ENCODE peak calls at places on chromosomes 16 and 17, in four cellular contexts. One of them, this sample, is unnamed.

GRCh38 chr16:87042551-87043272 is 274.5 kb downstream of the C16orf95 start:
- DNase-seq in GM12878: no peak
- DNase-seq in HepG2: no peak
- DNase-seq in K562: no peak
- DNase-seq in this sample: no peak

GRCh38 chr16:66295761-66296546 is 70.5 kb upstream of the CDH5 start:
- DNase-seq in GM12878: no peak
- DNase-seq in HepG2: no peak
- DNase-seq in K562: no peak
- DNase-seq in this sample: no peak

GRCh38 chr16:31713945-31714898 is 159.4 kb upstream of the ZNF267 start:
- DNase-seq in GM12878: no peak
- DNase-seq in HepG2: no peak
- DNase-seq in K562: peak
- DNase-seq in this sample: peak

GRCh38 chr16:8788578-8789172 is 8.8 kb downstream of the TMEM186 start:
- DNase-seq in GM12878: no peak
- DNase-seq in HepG2: peak
- DNase-seq in K562: no peak
- DNase-seq in this sample: no peak

GRCh38 chr17:34980681-34981537 is 597 bp downstream of the LIG3 start:
- DNase-seq in GM12878: peak
- DNase-seq in HepG2: peak
- DNase-seq in K562: peak
- DNase-seq in this sample: peak

GRCh38 chr17:82029990-82030469 is 1.4 kb upstream of the RAC3 start:
- DNase-seq in GM12878: no peak
- DNase-seq in HepG2: no peak
- DNase-seq in K562: no peak
- DNase-seq in this sample: no peak

GRCh38 chr16:2242598-2242997 is 6.4 kb downstream of the DNASE1L2 start:
- DNase-seq in GM12878: no peak
- DNase-seq in HepG2: no peak
- DNase-seq in K562: no peak
- DNase-seq in this sample: peak

GRCh38 chr17:83182620-83183063 is 103.2 kb downstream of the METRNL start:
- DNase-seq in GM12878: no peak
- DNase-seq in HepG2: no peak
- DNase-seq in K562: no peak
- DNase-seq in this sample: no peak

GRCh38 chr17:13626703-13627102 is 25.0 kb upstream of the HS3ST3A1 start:
- DNase-seq in GM12878: no peak
- DNase-seq in HepG2: no peak
- DNase-seq in K562: no peak
- DNase-seq in this sample: no peak

GRCh38 chr17:40451420-40451819 is 8.2 kb downstream of the IGFBP4 start:
- DNase-seq in GM12878: no peak
- DNase-seq in HepG2: no peak
- DNase-seq in K562: no peak
- DNase-seq in this sample: peak

GRCh38 chr17:61984826-61985225 is 57.0 kb upstream of the INTS2 start:
- DNase-seq in GM12878: no peak
- DNase-seq in HepG2: no peak
- DNase-seq in K562: no peak
- DNase-seq in this sample: no peak

GRCh38 chr16:2687531-2688308 is 5.4 kb downstream of the KCTD5 start:
- DNase-seq in GM12878: no peak
- DNase-seq in HepG2: no peak
- DNase-seq in K562: no peak
- DNase-seq in this sample: peak

GRCh38 chr17:2996208-2996855 is 67.1 kb downstream of the OR1D5 start:
- DNase-seq in GM12878: no peak
- DNase-seq in HepG2: no peak
- DNase-seq in K562: no peak
- DNase-seq in this sample: no peak

GRCh38 chr16:54546481-54546880 is 259.9 kb upstream of the IRX3 start:
- DNase-seq in GM12878: no peak
- DNase-seq in HepG2: no peak
- DNase-seq in K562: no peak
- DNase-seq in this sample: no peak

GRCh38 chr17:67413399-67413798 is 36.3 kb downstream of the PITPNC1 start:
- DNase-seq in GM12878: no peak
- DNase-seq in HepG2: no peak
- DNase-seq in K562: no peak
- DNase-seq in this sample: no peak

GRCh38 chr16:23563186-23563585 is 5.7 kb downstream of the UBFD1 start:
- DNase-seq in GM12878: no peak
- DNase-seq in HepG2: no peak
- DNase-seq in K562: no peak
- DNase-seq in this sample: no peak

GRCh38 chr16:2799852-2800226 is 1.6 kb downstream of the PRSS41 start:
- DNase-seq in GM12878: no peak
- DNase-seq in HepG2: peak
- DNase-seq in K562: no peak
- DNase-seq in this sample: no peak

DNA sequence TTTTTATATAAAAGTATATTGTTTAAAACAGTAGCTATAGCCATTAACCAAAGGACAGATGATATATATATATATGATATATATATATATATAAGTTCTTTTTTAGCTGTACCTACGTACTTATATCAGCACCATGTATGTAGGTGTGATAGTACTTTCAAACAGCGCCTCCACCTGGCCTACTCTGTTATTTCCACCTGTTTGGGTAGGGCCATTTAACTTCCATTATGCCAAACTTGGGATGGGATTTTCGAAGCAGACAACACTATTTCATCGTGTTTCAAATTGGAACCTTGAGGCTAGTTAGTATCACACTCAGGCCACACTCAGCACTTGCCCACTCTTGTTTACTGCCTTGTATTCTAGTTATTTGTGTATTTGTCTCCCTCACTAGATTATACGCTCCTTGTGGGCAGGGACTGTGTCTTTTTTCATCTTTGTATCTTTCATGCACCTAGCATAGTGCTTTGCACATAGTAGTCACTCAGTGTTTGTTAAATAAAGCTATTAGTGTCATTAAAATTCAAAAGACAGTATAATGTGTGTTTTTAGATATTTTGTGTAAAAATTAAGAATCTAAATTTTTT is 11.8 kb upstream of the CLTC start:
- DNase-seq in GM12878: no peak
- DNase-seq in HepG2: peak
- DNase-seq in K562: peak
- DNase-seq in this sample: peak
- TF ChIP-seq SMC3 in GM12878: no peak
- TF ChIP-seq SMC3 in HepG2: peak
- TF ChIP-seq SMC3 in K562: no peak
- TF ChIP-seq SMC3 in this sample: no peak

GRCh38 chr17:80270836-80271235 is 10.2 kb downstream of the RNF213 start:
- DNase-seq in GM12878: no peak
- DNase-seq in HepG2: peak
- DNase-seq in K562: peak
- DNase-seq in this sample: peak
- TF ChIP-seq JUND in GM12878: no peak
- TF ChIP-seq JUND in HepG2: no peak
- TF ChIP-seq JUND in K562: no peak
- TF ChIP-seq JUND in this sample: no peak

GRCh38 chr16:52537463-52537862 is 9.5 kb downstream of the TOX3 start:
- DNase-seq in GM12878: no peak
- DNase-seq in HepG2: no peak
- DNase-seq in K562: no peak
- DNase-seq in this sample: no peak

GRCh38 chr16:52535076-52535475 is 11.9 kb downstream of the TOX3 start:
- DNase-seq in GM12878: no peak
- DNase-seq in HepG2: no peak
- DNase-seq in K562: no peak
- DNase-seq in this sample: no peak

GRCh38 chr16:52529226-52529625 is 17.7 kb downstream of the TOX3 start:
- DNase-seq in GM12878: no peak
- DNase-seq in HepG2: no peak
- DNase-seq in K562: no peak
- DNase-seq in this sample: no peak

GRCh38 chr16:52532384-52532783 is 14.6 kb downstream of the TOX3 start:
- DNase-seq in GM12878: no peak
- DNase-seq in HepG2: no peak
- DNase-seq in K562: no peak
- DNase-seq in this sample: no peak

DNA sequence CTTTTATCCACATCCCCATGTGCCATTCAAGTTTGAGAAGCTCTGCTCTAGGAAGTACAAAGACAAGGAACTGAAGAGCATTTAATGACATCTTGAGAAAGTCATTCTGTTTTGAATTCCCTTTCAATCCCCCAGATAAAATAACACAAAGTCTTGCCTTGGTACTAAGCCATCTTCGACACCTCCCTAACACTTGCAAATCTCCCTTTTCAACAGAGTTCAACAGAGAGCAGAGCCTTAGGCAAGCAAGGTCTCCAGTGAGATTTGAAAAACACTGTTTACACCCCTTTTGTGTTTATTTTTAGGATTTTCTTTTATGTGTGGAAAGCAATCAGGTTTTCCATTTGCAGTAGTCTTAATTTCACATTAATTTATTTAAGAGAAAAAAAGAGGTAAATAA is 13.6 kb downstream of the TOX3 start:
- DNase-seq in GM12878: no peak
- DNase-seq in HepG2: no peak
- DNase-seq in K562: no peak
- DNase-seq in this sample: no peak
- TF ChIP-seq NFIC in GM12878: no peak
- TF ChIP-seq NFIC in HepG2: no peak
- TF ChIP-seq NFIC in K562: no peak
- TF ChIP-seq NFIC in this sample: no peak

GRCh38 chr16:89905511-89906140 is 13.0 kb upstream of the MC1R start:
- DNase-seq in GM12878: no peak
- DNase-seq in HepG2: no peak
- DNase-seq in K562: no peak
- DNase-seq in this sample: no peak

GRCh38 chr16:89906141-89907025 is 12.3 kb upstream of the MC1R start:
- DNase-seq in GM12878: no peak
- DNase-seq in HepG2: no peak
- DNase-seq in K562: no peak
- DNase-seq in this sample: no peak

GRCh38 chr16:89908236-89908635 is 10.4 kb upstream of the MC1R start:
- DNase-seq in GM12878: no peak
- DNase-seq in HepG2: no peak
- DNase-seq in K562: no peak
- DNase-seq in this sample: no peak

GRCh38 chr16:89904606-89905510 is 13.8 kb upstream of the MC1R start:
- DNase-seq in GM12878: no peak
- DNase-seq in HepG2: no peak
- DNase-seq in K562: no peak
- DNase-seq in this sample: no peak

GRCh38 chr16:89907055-89907814 is 11.4 kb upstream of the MC1R start:
- DNase-seq in GM12878: no peak
- DNase-seq in HepG2: no peak
- DNase-seq in K562: no peak
- DNase-seq in this sample: no peak
- TF ChIP-seq SMC3 in GM12878: no peak
- TF ChIP-seq SMC3 in HepG2: no peak
- TF ChIP-seq SMC3 in K562: no peak
- TF ChIP-seq SMC3 in this sample: no peak

DNA sequence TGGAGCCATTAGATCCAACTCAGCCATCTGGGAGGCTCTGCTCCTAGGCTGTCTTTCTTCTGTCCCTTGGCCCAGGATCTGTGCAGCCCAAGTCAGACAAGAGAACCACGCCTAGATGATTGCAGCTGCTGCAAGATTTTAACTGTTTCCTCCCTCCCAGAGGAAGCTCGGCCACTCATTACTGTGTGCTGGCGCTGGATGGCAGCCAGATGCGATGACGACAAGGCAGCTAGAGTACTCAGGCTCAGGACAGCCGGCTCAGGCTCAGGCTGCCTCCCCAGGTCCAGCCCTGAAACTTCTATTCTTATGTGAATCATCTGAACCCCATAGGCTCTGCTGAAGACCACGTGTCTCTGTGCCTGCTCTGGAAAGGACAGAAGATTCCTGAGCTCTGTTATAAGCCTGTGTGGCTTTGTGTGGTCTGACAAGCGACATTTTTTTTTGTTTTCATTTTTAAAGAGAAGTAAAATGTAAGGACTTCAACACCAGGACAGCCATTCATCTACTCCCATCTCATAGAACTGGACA is 32.1 kb upstream of the FBXW10B start:
- DNase-seq in GM12878: peak
- DNase-seq in HepG2: peak
- DNase-seq in K562: peak
- DNase-seq in this sample: peak
- TF ChIP-seq JUND in GM12878: no peak
- TF ChIP-seq JUND in HepG2: no peak
- TF ChIP-seq JUND in K562: peak
- TF ChIP-seq JUND in this sample: peak

This sample was measured in SK-N-SH.